ENCODE peak calls at places on chromosome 1, in eight cellular contexts. L is suprapubic skin; T is CD4-positive, alpha-beta T cell; W is dorsolateral prefrontal cortex; Z is gastrocnemius medialis; O is aorta; G is mesenchymal stem cell; U is small intestine. Y is an unnamed sample.

GRCh38 chr1:216554934-216555333 is 131.7 kb upstream of the USH2A start:
- DNase-seq in L (no peak), T (no peak), W (no peak), Z (no peak), O (no peak), G (no peak), U (no peak), Y (no peak)

GRCh38 chr1:234408757-234409156 is 35.5 kb downstream of the COA6 start:
- DNase-seq in L (no peak), T (peak; percentile 55), W (no peak), Z (no peak), O (no peak), G (no peak), U (no peak), Y (no peak)

GRCh38 chr1:15153184-15153841 is at the start of gene TMEM51:
- DNase-seq in L (no peak), T (no peak), W (no peak), Z (no peak), O (peak; percentile 86), G (peak; percentile 82), U (peak; percentile 81), Y (peak; percentile 90)

GRCh38 chr1:61143821-61144220 is 61.5 kb downstream of the NFIA start:
- DNase-seq in L (no peak), T (no peak), W (no peak), Z (no peak), O (no peak), G (no peak), U (no peak), Y (no peak)

GRCh38 chr1:14263671-14264070 is 334.8 kb upstream of the KAZN start:
- DNase-seq in L (no peak), T (no peak), W (no peak), Z (no peak), O (no peak), G (no peak), U (no peak), Y (no peak)

GRCh38 chr1:200372095-200372884 is 37.5 kb downstream of the ZNF281 start:
- DNase-seq in L (no peak), T (no peak), W (no peak), Z (no peak), O (no peak), G (peak; percentile 83), U (no peak), Y (peak; percentile 79)

GRCh38 chr1:224726783-224727182 is 110.7 kb downstream of the CNIH3 start:
- DNase-seq in L (no peak), T (no peak), W (no peak), Z (no peak), O (peak; percentile 78), G (peak; percentile 92), U (no peak), Y (peak; percentile 38)

GRCh38 chr1:158025576-158026230 is 32.3 kb downstream of the KIRREL1 start:
- DNase-seq in L (no peak), T (no peak), W (no peak), Z (no peak), O (no peak), G (no peak), U (no peak), Y (no peak)

GRCh38 chr1:40469327-40469726 is 7.8 kb upstream of the ZFP69 start:
- DNase-seq in L (no peak), T (no peak), W (no peak), Z (no peak), O (no peak), G (no peak), U (no peak), Y (no peak)

GRCh38 chr1:33008051-33008914 is 28.4 kb downstream of the AK2 start:
- DNase-seq in L (no peak), T (no peak), W (no peak), Z (no peak), O (no peak), G (peak; percentile 23), U (peak; percentile 55), Y (no peak)

GRCh38 chr1:235176486-235176885 is 15.4 kb upstream of the RBM34 start:
- DNase-seq in L (no peak), T (no peak), W (no peak), Z (no peak), O (no peak), G (no peak), U (no peak), Y (no peak)

GRCh38 chr1:222385973-222386372 is 161.9 kb downstream of the HHIPL2 start:
- DNase-seq in L (no peak), T (no peak), W (no peak), Z (no peak), O (no peak), G (no peak), U (no peak), Y (no peak)

DNA sequence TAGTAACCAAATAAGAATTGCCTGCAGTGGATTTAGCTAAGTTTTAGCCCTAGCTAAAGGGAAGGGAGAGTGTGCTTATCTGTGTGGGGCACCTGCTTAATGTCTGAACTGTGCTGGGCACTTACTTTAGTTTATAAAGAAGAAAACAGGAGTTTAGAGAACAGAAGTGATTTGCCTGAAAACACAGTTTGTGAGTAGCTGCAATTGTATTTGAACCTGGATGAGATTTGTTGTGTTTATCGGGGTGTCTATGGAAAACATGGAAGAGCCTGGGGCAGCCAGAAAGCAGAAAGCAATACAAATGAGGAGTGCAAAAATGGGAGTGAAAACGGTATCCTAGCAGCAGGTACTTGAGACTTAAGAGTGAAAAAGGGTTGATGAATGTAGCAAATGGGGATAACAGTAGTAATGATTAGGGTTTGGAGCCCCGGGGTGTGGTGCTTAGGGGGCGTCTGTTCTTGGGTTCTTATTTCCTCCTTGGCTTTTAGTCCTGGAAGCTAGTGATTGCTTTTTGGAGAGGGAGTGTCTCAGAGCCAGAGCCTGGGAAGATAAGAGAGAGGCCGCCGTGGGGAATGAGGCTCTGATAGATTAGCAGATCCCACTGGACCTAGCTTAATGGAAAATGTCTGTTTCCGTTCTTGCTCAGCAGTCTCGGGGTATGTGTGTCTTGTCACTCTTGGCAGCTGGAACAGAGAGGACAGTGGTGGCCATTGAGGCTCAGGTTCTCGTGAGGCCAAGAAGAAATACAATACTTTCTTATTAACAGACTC is 5.6 kb downstream of the PRCC start:
- DNase-seq in L (no peak), T (no peak), W (no peak), Z (no peak), O (no peak), G (peak; percentile 36), U (peak; percentile 7), Y (peak; percentile 57)
- H3K27ac ChIP-seq in L (no peak overlapping the region), T (no peak overlapping the region), W (peak overlapping the region; percentile 15), Z (peak overlapping the region; percentile 10), O (no peak overlapping the region), G (no peak overlapping the region), U (no peak overlapping the region), Y (no peak overlapping the region)

DNA sequence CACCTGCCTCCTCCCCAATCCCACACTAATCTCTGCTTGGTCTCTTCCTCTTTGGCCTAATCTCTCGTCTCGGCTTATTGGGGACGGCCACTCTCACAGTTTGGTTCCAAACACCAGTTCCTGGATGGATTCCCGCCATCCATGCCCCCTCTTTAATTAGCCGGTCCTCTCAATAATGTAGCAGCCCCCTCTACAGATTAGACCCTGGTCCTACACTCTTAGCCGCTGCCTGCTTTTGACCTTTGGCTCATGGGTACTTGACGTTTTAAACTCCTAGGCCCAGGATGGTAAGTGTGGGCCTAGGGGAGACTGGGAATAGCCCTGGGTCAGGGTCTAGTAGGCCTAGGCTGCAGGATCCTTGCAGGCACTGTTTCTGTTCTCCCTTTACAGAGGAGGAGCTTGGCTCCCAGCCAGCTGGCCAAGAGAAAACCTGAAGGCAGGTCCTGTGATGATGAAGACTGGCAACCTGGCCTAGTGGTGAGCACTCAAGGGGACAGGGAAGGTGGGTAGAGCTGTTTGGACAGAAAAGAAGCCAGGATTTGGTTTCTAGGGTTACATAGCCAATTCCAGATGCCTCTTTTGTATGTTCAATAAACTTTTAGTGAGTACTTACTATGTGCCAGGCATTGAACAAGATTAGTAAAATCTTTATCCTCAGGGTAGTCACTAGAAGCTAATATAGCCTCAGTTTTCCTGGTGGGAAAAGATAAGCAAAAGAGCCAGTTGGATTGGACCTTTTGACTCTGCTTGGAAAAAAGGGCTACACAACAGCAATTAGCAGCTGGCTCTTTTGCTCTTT is 758 bp downstream of the RAD54L start:
- DNase-seq in L (no peak), T (no peak), W (no peak), Z (no peak), O (no peak), G (peak; percentile 18), U (peak; percentile 59), Y (peak; percentile 85)
- H3K27ac ChIP-seq in L (no peak overlapping the region), T (no peak overlapping the region), W (no peak overlapping the region), Z (no peak overlapping the region), O (no peak overlapping the region), G (no peak overlapping the region), U (no peak overlapping the region), Y (peak overlapping the region; percentile 74)

DNA sequence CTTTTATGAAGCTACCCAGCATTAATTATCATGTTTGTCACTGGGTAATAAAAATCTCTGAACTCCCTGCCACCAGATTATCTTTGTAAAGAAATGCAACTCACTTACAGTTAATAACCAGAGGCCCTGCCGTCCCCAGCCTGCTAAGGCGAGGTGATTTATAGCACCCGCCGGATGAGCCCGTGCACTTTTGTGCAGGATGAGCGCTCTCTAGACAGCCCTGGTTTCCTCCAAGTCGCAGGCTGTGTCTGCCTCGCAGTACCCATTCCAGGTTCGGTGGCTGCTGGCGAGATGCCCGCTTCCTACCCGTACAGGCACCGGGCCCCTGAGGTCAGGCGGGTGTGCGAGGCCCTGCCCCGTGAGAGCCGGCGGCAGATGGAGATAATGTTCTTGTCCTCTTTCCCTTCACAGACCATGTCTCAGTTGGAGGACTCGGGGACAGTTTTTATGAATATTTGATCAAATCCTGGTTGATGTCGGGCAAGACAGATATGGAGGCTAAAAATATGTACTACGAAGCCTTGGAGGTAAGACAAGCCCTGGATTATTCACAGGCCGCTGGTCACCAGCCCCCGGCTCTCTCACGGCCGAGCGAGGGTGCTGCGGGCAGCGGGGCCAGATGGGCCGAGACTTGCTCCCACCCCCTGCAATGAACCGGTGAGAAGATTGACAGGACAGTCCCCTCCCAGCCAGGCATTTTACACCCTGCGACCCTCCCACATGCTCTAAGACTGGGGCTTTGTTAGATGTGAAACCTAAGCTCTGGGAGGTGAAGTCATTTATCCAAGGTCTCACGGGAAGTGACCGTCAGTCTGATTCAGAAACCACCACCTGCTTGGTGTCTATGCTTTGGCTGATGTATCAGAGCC is 28.5 kb upstream of the SELENON start:
- DNase-seq in L (no peak), T (peak; percentile 36), W (no peak), Z (peak; percentile 33), O (no peak), G (peak; percentile 70), U (peak; percentile 51), Y (peak; percentile 60)
- H3K27ac ChIP-seq in L (no peak overlapping the region), T (peak overlapping the region; percentile 72), W (no peak overlapping the region), Z (peak overlapping the region; percentile 56), O (no peak overlapping the region), G (peak overlapping the region; percentile 54), U (no peak overlapping the region), Y (no peak overlapping the region)

GRCh38 chr1:223653015-223653414 is 12.5 kb downstream of the CAPN8 start:
- DNase-seq in L (no peak), T (no peak), W (no peak), Z (no peak), O (no peak), G (no peak), U (no peak), Y (no peak)
- H3K27ac ChIP-seq in L (no peak overlapping the region), T (no peak overlapping the region), W (no peak overlapping the region), Z (peak overlapping the region; percentile 81), O (no peak overlapping the region), G (no peak overlapping the region), U (no peak overlapping the region), Y (no peak overlapping the region)

GRCh38 chr1:214416417-214417212 is 134.8 kb downstream of the PTPN14 start:
- DNase-seq in L (no peak), T (no peak), W (no peak), Z (no peak), O (no peak), G (peak; percentile 82), U (no peak), Y (no peak)
- H3K27ac ChIP-seq in L (peak overlapping the region; percentile 52), T (no peak overlapping the region), W (peak overlapping the region; percentile 71), Z (peak overlapping the region; percentile 50), O (peak overlapping the region; percentile 71), G (peak overlapping the region; percentile 55), U (no peak overlapping the region), Y (no peak overlapping the region)